ENCODE peak calls at places on chromosome 14, in nine cellular contexts. M, Q, I, X, T, P, Y, L and D are unnamed samples. For H3K9me3, the result is how much of the 10 kb centered on the place peaks cover.

GRCh38 chr14:88866305-88866704 is 41.9 kb downstream of the TTC8 start:
- DNase-seq in P (no peak), I (no peak), L (peak), X (no peak), T (no peak), Y (no peak), M (no peak), Q (peak), D (no peak)

GRCh38 chr14:78425332-78425731 is 255.2 kb downstream of the NRXN3 start:
- DNase-seq in M (no peak), Q (no peak), L (no peak), P (no peak), X (no peak), T (no peak), Y (no peak), I (no peak), D (no peak)

GRCh38 chr14:102007916-102008418 is 43.6 kb downstream of the DYNC1H1 start:
- DNase-seq in L (no peak), I (no peak), T (no peak), X (no peak), Y (no peak), Q (no peak), P (no peak), M (no peak), D (no peak)

GRCh38 chr14:94773682-94774211 is 3.8 kb upstream of the GSC start:
- DNase-seq in P (no peak), Q (no peak), X (no peak), M (no peak), L (no peak), I (no peak), T (no peak), Y (no peak), D (no peak)

GRCh38 chr14:94164685-94165431 is 9.3 kb upstream of the PPP4R4 start:
- DNase-seq in Q (no peak), L (no peak), Y (no peak), P (no peak), M (no peak), T (no peak), X (peak), I (no peak), D (no peak)

GRCh38 chr14:92675421-92675820 is 73.0 kb downstream of the LGMN start:
- DNase-seq in Y (no peak), M (peak), I (no peak), Q (no peak), X (no peak), P (no peak), T (no peak), L (no peak), D (no peak)

GRCh38 chr14:56310643-56311042 is 192.4 kb downstream of the PELI2 start:
- DNase-seq in P (no peak), T (no peak), M (no peak), L (peak), Q (peak), X (no peak), I (no peak), Y (no peak), D (no peak)

GRCh38 chr14:102052522-102052921 is 34.3 kb downstream of the HSP90AA1 start:
- DNase-seq in Y (no peak), I (no peak), M (no peak), T (no peak), Q (no peak), X (no peak), P (no peak), L (no peak), D (no peak)

GRCh38 chr14:22689186-22689585 is 45.0 kb upstream of the OR6J1 start:
- DNase-seq in M (no peak), Y (no peak), X (no peak), Q (peak), T (peak), P (peak), I (no peak), L (peak), D (peak)

GRCh38 chr14:104240426-104241157 is 102.2 kb downstream of the KIF26A start:
- DNase-seq in M (peak), I (no peak), L (no peak), Q (no peak), P (no peak), T (no peak), Y (no peak), X (peak), D (no peak)

GRCh38 chr14:86604546-86604945 is 1074.6 kb downstream of the FLRT2 start:
- DNase-seq in Q (peak), T (no peak), I (no peak), L (no peak), M (no peak), Y (no peak), P (no peak), X (no peak), D (no peak)

GRCh38 chr14:59305836-59306555 is 117.5 kb downstream of the DAAM1 start:
- DNase-seq in X (no peak), I (no peak), L (peak), Q (peak), T (no peak), P (peak), M (no peak), Y (no peak), D (no peak)

GRCh38 chr14:56754966-56755365 is 55.3 kb downstream of the OTX2 start:
- DNase-seq in I (no peak), Y (no peak), M (no peak), T (no peak), L (no peak), X (no peak), Q (no peak), P (no peak), D (no peak)

GRCh38 chr14:104658325-104658712 is 31.1 kb upstream of the INF2 start:
- DNase-seq in M (peak), L (no peak), I (no peak), X (no peak), P (no peak), T (no peak), Q (no peak), Y (no peak), D (no peak)

GRCh38 chr14:57403521-57403864 is 13.1 kb downstream of the NAA30 start:
- DNase-seq in I (no peak), M (no peak), Y (no peak), Q (no peak), X (no peak), L (no peak), P (no peak), T (no peak), D (no peak)

GRCh38 chr14:65252471-65253255 is 150.3 kb upstream of the MAX start:
- DNase-seq in T (no peak), Q (no peak), L (no peak), M (no peak), I (no peak), Y (no peak), P (peak), X (no peak), D (no peak)

GRCh38 chr14:94307410-94307992 is 14.4 kb upstream of the SERPINA10 start:
- DNase-seq in X (no peak), L (no peak), M (no peak), I (no peak), P (no peak), Q (no peak), T (peak), Y (no peak), D (no peak)

GRCh38 chr14:67457782-67458181 is 30.7 kb downstream of the TMEM229B start:
- DNase-seq in I (peak), Q (no peak), L (no peak), Y (no peak), X (no peak), M (peak), P (no peak), T (no peak), D (no peak)

GRCh38 chr14:22865424-22866215 is 5.9 kb upstream of the LRP10 start:
- DNase-seq in T (no peak), Y (no peak), I (no peak), M (peak), X (peak), L (no peak), Q (no peak), P (no peak), D (no peak)

GRCh38 chr14:58824106-58824505 is 186.3 kb downstream of the DACT1 start:
- DNase-seq in T (no peak), X (no peak), M (no peak), P (peak), Q (peak), Y (no peak), I (no peak), L (no peak), D (no peak)

GRCh38 chr14:66099451-66099850 is 386.7 kb upstream of the CCDC196 start:
- DNase-seq in I (no peak), Q (no peak), X (no peak), T (no peak), P (no peak), Y (no peak), M (no peak), L (no peak), D (no peak)

GRCh38 chr14:73786632-73786941 is 65.0 kb upstream of the PTGR2 start:
- DNase-seq in I (peak), Y (no peak), X (no peak), T (no peak), L (peak), P (peak), Q (peak), M (peak), D (no peak)

GRCh38 chr14:101839236-101839635 is 77.7 kb downstream of the PPP2R5C start:
- DNase-seq in T (no peak), Y (no peak), M (no peak), Q (no peak), P (no peak), X (no peak), I (no peak), L (no peak), D (peak)

GRCh38 chr14:73935666-73936065 is 14.2 kb downstream of the FAM161B start:
- DNase-seq in L (peak), M (no peak), X (no peak), I (no peak), Q (no peak), Y (no peak), T (no peak), P (peak), D (peak)

GRCh38 chr14:68232643-68233055 is 413.1 kb downstream of the RAD51B start:
- DNase-seq in I (no peak), T (peak), L (peak), Y (no peak), Q (peak), P (peak), X (peak), M (no peak), D (peak)

GRCh38 chr14:93923586-93923985 is 3.6 kb upstream of the FAM181A start:
- DNase-seq in P (no peak), L (no peak), Q (no peak), Y (no peak), I (no peak), M (no peak), T (no peak), X (no peak), D (no peak)

GRCh38 chr14:56666716-56667115 is 87.1 kb downstream of the TMEM260 start:
- DNase-seq in I (no peak), X (no peak), T (no peak), L (peak), M (no peak), Q (peak), P (peak), Y (no peak), D (no peak)

GRCh38 chr14:101068293-101068957 is 164.9 kb upstream of the RTL1 start:
- DNase-seq in T (no peak), X (peak), M (peak), Y (no peak), Q (no peak), P (no peak), I (no peak), L (no peak), D (no peak)

GRCh38 chr14:55051426-55052258 is at the start of gene MAPK1IP1L:
- DNase-seq in T (peak), M (peak), P (peak), Y (peak), X (peak), Q (peak), I (peak), L (peak), D (peak)

GRCh38 chr14:100879194-100879593 is 24.3 kb downstream of the RTL1 start:
- DNase-seq in X (no peak), Y (no peak), M (peak), I (no peak), L (no peak), T (no peak), Q (no peak), P (no peak), D (no peak)

GRCh38 chr14:65359503-65359902 is 53.0 kb upstream of the FUT8 start:
- DNase-seq in Q (peak), T (peak), M (no peak), Y (no peak), X (no peak), L (peak), P (peak), I (no peak), D (no peak)

GRCh38 chr14:102474934-102475333 is 34.6 kb downstream of the ANKRD9 start:
- DNase-seq in I (peak), T (no peak), Y (no peak), M (peak), L (no peak), X (no peak), P (no peak), Q (peak), D (no peak)

GRCh38 chr14:105917933-105918436 is 391.6 kb downstream of the TMEM121 start:
- DNase-seq in X (no peak), Q (no peak), I (peak), Y (no peak), L (no peak), P (no peak), M (peak), T (no peak), D (no peak)
- H3K9me3 ChIP-seq in X (under half), Q (under half), I (under half), Y (under half), L (under half), P (under half), M (under half), T (under half), D (under half)

GRCh38 chr14:28954025-28954424 is 187.4 kb downstream of the FOXG1 start:
- DNase-seq in P (no peak), T (no peak), Q (no peak), M (no peak), L (no peak), X (no peak), Y (no peak), I (no peak), D (no peak)

GRCh38 chr14:28949503-28949902 is 182.9 kb downstream of the FOXG1 start:
- DNase-seq in Q (no peak), I (no peak), X (no peak), Y (no peak), P (no peak), T (no peak), M (no peak), L (no peak), D (no peak)

GRCh38 chr14:28952161-28952560 is 185.6 kb downstream of the FOXG1 start:
- DNase-seq in T (no peak), X (no peak), L (no peak), I (no peak), M (no peak), Y (no peak), Q (no peak), P (no peak), D (no peak)

GRCh38 chr14:28952707-28953106 is 186.1 kb downstream of the FOXG1 start:
- DNase-seq in L (no peak), Q (no peak), T (no peak), P (no peak), Y (no peak), M (no peak), X (no peak), I (no peak), D (no peak)
- H3K4me3 ChIP-seq in L (no peak), Q (no peak), T (no peak), P (no peak), Y (no peak), M (no peak), X (no peak), I (no peak), D (no peak)

GRCh38 chr14:99194136-99194535 is 77.9 kb downstream of the BCL11B start:
- DNase-seq in P (no peak), Q (no peak), M (peak), T (no peak), L (no peak), I (no peak), X (no peak), Y (no peak), D (no peak)
- H3K27ac ChIP-seq in P (no peak), Q (no peak), M (no peak), T (no peak), L (no peak), I (no peak), X (no peak), Y (peak), D (peak)

GRCh38 chr14:89955418-89956293 is at the start of gene TDP1:
- DNase-seq in I (peak), Y (peak), L (peak), M (peak), T (peak), Q (peak), P (peak), X (peak), D (peak)
- H3K9me3 ChIP-seq in I (under half), Y (under half), L (under half), M (under half), T (under half), Q (under half), P (under half), X (under half), D (under half)

GRCh38 chr14:99564903-99565259 is 39.1 kb downstream of the CCDC85C start:
- DNase-seq in M (no peak), Q (no peak), L (no peak), I (no peak), X (no peak), P (no peak), Y (no peak), T (no peak), D (no peak)
- H3K4me3 ChIP-seq in M (no peak), Q (no peak), L (no peak), I (peak), X (no peak), P (no peak), Y (no peak), T (no peak), D (no peak)

DNA sequence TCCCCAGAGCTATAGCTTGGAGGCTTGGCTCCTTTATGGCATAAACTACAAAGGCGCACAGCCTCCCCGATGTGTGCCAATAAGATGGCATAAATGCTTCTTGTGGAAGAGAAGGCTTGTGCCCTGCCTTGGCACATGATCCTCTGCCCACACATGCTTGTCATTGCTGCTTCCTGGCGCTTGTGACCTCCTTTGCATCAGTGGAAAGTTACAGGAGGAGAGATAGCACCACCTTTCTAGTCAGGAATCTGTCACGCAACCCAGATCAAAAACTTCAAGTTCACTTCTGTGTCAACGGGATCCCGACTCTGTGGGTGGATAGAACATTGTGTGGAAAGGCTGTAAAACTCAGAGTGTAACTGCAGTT is 183.8 kb upstream of the HIF1A start:
- DNase-seq in M (no peak), X (no peak), Q (no peak), I (no peak), Y (no peak), L (peak), T (no peak), P (no peak), D (no peak)
- H3K27ac ChIP-seq in M (no peak), X (peak), Q (peak), I (peak), Y (peak), L (no peak), T (peak), P (peak), D (peak)